ENCODE peak calls at places on chromosomes 11 and 22, in seven cellular contexts. Q is uterus, D is fibroblast of lung, V is RWPE1, B is OCI-LY7, G is heart left ventricle, S is H1. M is an unnamed sample.

GRCh38 chr11:12587333-12587997 is 86.8 kb upstream of the TEAD1 start:
- DNase-seq in G (no peak), V (peak; percentile 30), D (peak; percentile 88), Q (no peak), S (no peak), B (no peak), M (no peak)

GRCh38 chr11:86396403-86396802 is 21.7 kb downstream of the CCDC81 start:
- DNase-seq in V (no peak), D (peak; percentile 81), Q (no peak), S (no peak), B (no peak), G (no peak), M (no peak)

GRCh38 chr11:6855971-6856542 is 6.8 kb upstream of the OR10A2 start:
- DNase-seq in D (peak; percentile 49), G (no peak), V (peak; percentile 30), B (no peak), S (no peak), Q (no peak), M (no peak)

GRCh38 chr11:121318848-121319834 is 26.6 kb downstream of the SC5D start:
- DNase-seq in B (peak; percentile 82), D (peak; percentile 54), S (no peak), V (peak; percentile 59), G (no peak), Q (no peak), M (peak; percentile 50)

GRCh38 chr11:3675971-3676370 is 4.8 kb upstream of the CHRNA10 start:
- DNase-seq in Q (no peak), G (no peak), B (no peak), V (no peak), D (no peak), S (no peak), M (no peak)

GRCh38 chr22:31730344-31730711 is 19.6 kb downstream of the PRR14L start:
- DNase-seq in B (peak; percentile 13), D (no peak), S (no peak), Q (no peak), G (no peak), V (no peak), M (no peak)

GRCh38 chr22:47001288-47001687 is 238.8 kb downstream of the TBC1D22A start:
- DNase-seq in G (no peak), D (no peak), B (no peak), Q (no peak), V (no peak), S (no peak), M (no peak)

GRCh38 chr11:81915045-81915444 is 818.6 kb downstream of the FAM181B start:
- DNase-seq in D (peak; percentile 2), S (no peak), B (no peak), G (no peak), V (no peak), Q (no peak), M (no peak)

GRCh38 chr11:129728571-129728970 is 87.1 kb upstream of the TMEM45B start:
- DNase-seq in V (no peak), Q (no peak), S (no peak), D (no peak), B (no peak), G (no peak), M (no peak)

DNA sequence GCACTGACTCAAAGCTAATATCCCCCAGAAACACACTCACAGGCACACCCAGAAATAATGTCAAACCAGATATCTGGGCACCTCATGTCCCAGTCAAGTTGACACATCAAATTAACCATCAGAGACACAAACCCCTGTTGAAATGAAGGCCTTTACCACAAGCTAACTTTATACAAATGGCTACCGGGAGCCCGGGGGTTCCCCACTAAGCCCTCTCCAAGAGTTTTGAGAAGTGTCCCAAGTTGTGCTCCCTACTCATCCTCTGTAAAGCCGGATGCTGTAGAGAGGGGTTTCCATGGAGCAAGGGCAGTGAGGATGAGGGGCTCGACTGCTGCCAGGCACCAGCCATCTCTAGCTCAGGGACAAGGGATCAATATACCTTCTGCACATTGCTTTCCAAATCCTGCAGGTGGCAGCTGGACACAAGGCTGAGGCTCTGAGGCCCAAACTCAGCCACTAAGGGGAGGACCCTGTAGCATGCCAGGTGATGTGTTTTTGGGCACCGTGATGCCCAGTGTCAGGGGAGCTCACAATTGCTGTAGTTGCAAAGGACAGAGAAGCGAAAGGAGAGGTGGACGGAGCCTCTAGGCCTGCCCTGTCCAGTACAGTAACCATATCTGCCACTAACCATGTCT is 145.7 kb downstream of the TTC17 start:
- DNase-seq in S (peak; percentile 47), Q (no peak), G (no peak), V (peak; percentile 51), D (peak; percentile 7), B (peak; percentile 4), M (no peak)
- TF ChIP-seq CTCF in S (peak; percentile 68), Q (peak; percentile 49), G (peak; percentile 40), V (no peak), D (peak; percentile 35), B (peak; percentile 20), M (peak; percentile 36)

GRCh38 chr22:23856721-23857605 is 712 bp upstream of the SLC2A11 start:
- DNase-seq in S (peak; percentile 72), D (peak; percentile 64), Q (no peak), G (peak; percentile 56), V (no peak), B (peak; percentile 47), M (peak; percentile 64)

GRCh38 chr22:23857606-23858483 is at the start of gene SLC2A11:
- DNase-seq in B (peak; percentile 100), S (peak; percentile 95), D (peak; percentile 93), Q (peak; percentile 96), G (peak; percentile 99), V (peak; percentile 85), M (peak; percentile 95)

GRCh38 chr22:23862103-23862502 is 4.4 kb downstream of the SLC2A11 start:
- DNase-seq in G (no peak), Q (no peak), B (peak; percentile 80), S (peak; percentile 55), D (peak; percentile 36), V (no peak), M (no peak)

GRCh38 chr22:23858484-23858815 is 775 bp downstream of the SLC2A11 start:
- DNase-seq in G (no peak), V (no peak), Q (no peak), S (no peak), B (no peak), D (no peak), M (no peak)

DNA sequence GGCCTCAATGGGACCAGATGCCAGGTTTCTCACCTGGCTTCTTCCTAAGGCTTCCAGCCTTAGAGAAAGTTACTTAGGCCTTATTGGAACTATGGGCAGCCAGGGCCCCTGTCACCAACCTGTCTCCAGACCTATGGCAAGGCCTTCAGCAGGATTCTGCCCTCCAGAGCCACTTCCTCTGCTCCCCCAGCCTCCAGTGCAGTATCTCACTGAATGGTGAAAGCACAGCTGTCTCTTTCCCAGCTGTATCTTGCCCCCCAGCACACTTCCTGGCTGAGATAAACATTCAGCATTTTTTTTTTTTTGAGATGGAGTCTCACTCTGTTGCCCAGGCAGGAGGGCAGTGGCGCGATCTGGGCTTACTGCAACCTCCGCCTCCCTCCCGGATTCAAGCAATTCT is 1.5 kb downstream of the SLC2A11 start:
- DNase-seq in D (no peak), S (no peak), B (peak; percentile 63), Q (no peak), G (no peak), V (no peak), M (no peak)
- H3K27ac ChIP-seq in D (no peak overlapping the region), S (no peak overlapping the region), B (peak overlapping the region; percentile 94), Q (no peak overlapping the region), G (no peak overlapping the region), V (no peak overlapping the region), M (peak overlapping the region; percentile 97)

DNA sequence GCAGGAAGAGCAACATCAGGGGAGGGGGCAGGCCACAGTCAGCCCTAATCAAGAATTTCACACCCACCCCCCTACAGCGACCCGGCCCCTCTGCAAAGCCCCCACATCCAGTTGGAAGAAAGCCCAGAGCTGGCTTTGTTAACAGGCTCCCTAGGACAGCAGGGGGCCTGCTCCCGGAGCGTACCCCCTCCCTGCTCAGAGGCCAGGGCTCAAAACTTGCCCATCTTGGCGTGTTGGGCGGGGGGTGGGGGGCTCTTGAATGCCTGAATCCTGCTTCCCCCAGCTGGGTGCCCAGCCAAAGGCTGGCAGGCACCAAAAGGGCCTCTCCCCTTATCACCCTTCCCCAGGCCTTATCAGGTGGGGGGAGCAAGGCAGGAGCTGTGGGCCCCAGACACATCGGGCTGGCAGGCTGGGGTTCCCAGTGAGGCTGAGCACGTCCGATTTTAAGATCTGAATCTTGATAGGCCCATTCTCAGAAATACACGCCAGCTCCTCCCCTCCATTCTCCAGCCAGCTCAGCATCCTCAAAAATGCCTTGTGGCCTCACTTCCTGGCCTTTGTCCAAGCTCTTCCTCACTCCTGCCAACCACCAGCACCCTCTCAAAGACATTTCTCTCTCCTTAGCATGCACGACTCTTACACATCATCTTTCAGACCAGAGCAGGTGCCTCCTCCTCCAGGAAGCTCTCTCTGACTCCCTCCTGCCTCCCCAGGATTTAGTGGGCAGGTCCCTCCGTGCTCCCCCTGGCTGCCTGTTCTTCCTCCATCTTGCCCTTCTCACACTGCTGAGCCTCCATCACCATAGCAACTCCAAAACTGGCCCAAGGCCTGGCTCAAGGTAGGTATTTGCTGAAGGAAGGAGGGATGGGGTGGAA is 384.8 kb downstream of the MN1 start:
- DNase-seq in B (no peak), Q (no peak), S (peak; percentile 63), G (no peak), V (peak; percentile 49), D (peak; percentile 93), M (no peak)
- TF ChIP-seq CTCF in B (no peak), Q (no peak), S (peak; percentile 13), G (no peak), V (no peak), D (no peak), M (no peak)

GRCh38 chr11:72037554-72038311 is 39.0 kb downstream of the IL18BP start:
- DNase-seq in V (no peak), B (peak; percentile 89), Q (peak; percentile 32), S (no peak), D (no peak), G (no peak), M (no peak)
- H3K27ac ChIP-seq in V (peak overlapping the region; percentile 100), B (peak overlapping the region; percentile 84), Q (peak overlapping the region; percentile 96), S (no peak overlapping the region), D (peak overlapping the region; percentile 92), G (peak overlapping the region; percentile 94), M (peak overlapping the region; percentile 100)

DNA sequence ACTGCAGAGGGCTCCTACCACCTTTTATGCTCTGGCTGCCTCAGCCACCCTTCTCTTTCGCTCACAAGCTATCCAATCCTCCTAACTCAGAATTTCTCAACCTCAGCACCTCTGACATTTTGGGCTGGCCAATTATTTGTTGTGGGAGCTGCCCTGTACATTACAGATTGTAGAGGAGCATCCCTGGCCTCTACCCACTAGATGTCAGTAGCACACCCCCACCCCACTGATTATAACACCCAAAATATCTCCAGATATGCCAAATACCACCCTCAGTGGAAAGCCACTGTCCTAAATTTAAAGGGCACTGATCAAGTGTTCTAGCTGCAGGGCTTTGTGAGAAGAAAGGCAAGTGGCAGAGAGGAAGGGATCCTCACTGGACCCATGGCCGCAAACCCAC is 443.1 kb downstream of the SOX6 start:
- DNase-seq in G (no peak), V (no peak), D (no peak), S (no peak), B (no peak), Q (no peak), M (no peak)
- TF ChIP-seq CTCF in G (peak; percentile 18), V (no peak), D (peak; percentile 30), S (no peak), B (no peak), Q (no peak), M (no peak)

GRCh38 chr22:40732996-40733292 is 53.7 kb downstream of the MCHR1 start:
- DNase-seq in B (no peak), V (no peak), G (no peak), S (no peak), Q (no peak), D (no peak), M (no peak)
- H3K27ac ChIP-seq in B (peak overlapping the region; percentile 40), V (peak overlapping the region; percentile 81), G (no peak overlapping the region), S (no peak overlapping the region), Q (peak overlapping the region; percentile 73), D (no peak overlapping the region), M (no peak overlapping the region)